ENCODE peak calls at places on chromosomes 11 and 22, in five cellular contexts. D is transverse colon, O is tibial artery, R is OCI-LY7, I is stomach. K is an unnamed sample. For H3K4me1, the result is how much of the 10 kb centered on the place peaks cover.

GRCh38 chr11:2779981-2780849 is 80.4 kb upstream of the KCNQ1OT1 start:
- DNase-seq in R (no peak), D (peak), I (peak), O (peak), K (peak)

GRCh38 chr22:19043111-19044085 is 78.8 kb downstream of the DGCR2 start:
- DNase-seq in R (no peak), I (no peak), O (peak), D (no peak), K (no peak)

GRCh38 chr11:77446911-77447629 is 26.8 kb downstream of the PAK1 start:
- DNase-seq in R (no peak), D (no peak), O (no peak), I (no peak), K (no peak)

GRCh38 chr11:68077617-68078592 is 39.1 kb downstream of the TCIRG1 start:
- DNase-seq in R (no peak), I (peak), O (no peak), D (no peak), K (no peak)

GRCh38 chr11:16000065-16000464 is 356.3 kb downstream of the SOX6 start:
- DNase-seq in O (no peak), R (no peak), I (no peak), D (no peak), K (no peak)

GRCh38 chr11:113796663-113797259 is 17.2 kb downstream of the CLDN25 start:
- DNase-seq in D (no peak), R (peak), I (peak), O (no peak), K (no peak)

GRCh38 chr11:107018274-107018901 is at the start of gene GUCY1A2:
- DNase-seq in O (no peak), I (no peak), D (no peak), R (no peak), K (no peak)

GRCh38 chr11:60763692-60764369 is 7.2 kb downstream of the MS4A15 start:
- DNase-seq in O (peak), I (no peak), R (no peak), D (no peak), K (no peak)

GRCh38 chr11:109960831-109961230 is 132.4 kb upstream of the ZC3H12C start:
- DNase-seq in D (peak), I (no peak), R (no peak), O (no peak), K (no peak)

GRCh38 chr11:1072116-1072820 is 2.4 kb upstream of the MUC2 start:
- DNase-seq in R (no peak), D (no peak), O (peak), I (no peak), K (no peak)

GRCh38 chr11:61959026-61959608 is 8.3 kb downstream of the FTH1 start:
- DNase-seq in R (no peak), O (peak), D (no peak), I (no peak), K (peak)

GRCh38 chr11:68082478-68082877 is 38.7 kb downstream of the CHKA start:
- DNase-seq in D (no peak), O (no peak), R (no peak), I (no peak), K (no peak)

GRCh38 chr11:126416542-126417090 is 61.1 kb downstream of the ST3GAL4 start:
- DNase-seq in O (peak), R (peak), I (peak), D (peak), K (peak)

GRCh38 chr11:6654281-6655019 is 1.2 kb downstream of the DCHS1 start:
- DNase-seq in D (no peak), I (no peak), O (no peak), R (no peak), K (no peak)

GRCh38 chr11:33160147-33160546 is 1.1 kb downstream of the CSTF3 start:
- DNase-seq in O (no peak), R (peak), D (no peak), I (no peak), K (no peak)

GRCh38 chr11:20022363-20023081 is 137.8 kb downstream of the DBX1 start:
- DNase-seq in O (no peak), D (no peak), I (no peak), R (peak), K (no peak)

GRCh38 chr11:129613076-129613475 is 202.6 kb upstream of the TMEM45B start:
- DNase-seq in D (no peak), I (no peak), R (no peak), O (no peak), K (no peak)

GRCh38 chr22:27270818-27271510 is 530.6 kb downstream of the MN1 start:
- DNase-seq in D (no peak), O (no peak), R (no peak), I (no peak), K (no peak)

GRCh38 chr11:76030286-76030685 is 176.0 kb downstream of the WNT11 start:
- DNase-seq in I (no peak), D (no peak), R (no peak), O (no peak), K (no peak)

GRCh38 chr11:134332189-134332631 is 422 bp downstream of the GLB1L2 start:
- DNase-seq in I (no peak), D (peak), R (no peak), O (no peak), K (no peak)

GRCh38 chr11:45924927-45925326 is 2.5 kb downstream of the LARGE2 start:
- DNase-seq in I (no peak), R (no peak), O (peak), D (no peak), K (no peak)

GRCh38 chr11:58576792-58577440 is 1.3 kb upstream of the LPXN start:
- DNase-seq in I (no peak), R (peak), O (no peak), D (no peak), K (no peak)

GRCh38 chr22:30694171-30694637 is 470 bp upstream of the OSBP2 start:
- DNase-seq in I (peak), O (peak), R (no peak), D (peak), K (peak)

GRCh38 chr11:13668957-13669521 is 571 bp downstream of the FAR1 start:
- DNase-seq in D (peak), R (peak), O (no peak), I (peak), K (no peak)

GRCh38 chr11:69337211-69337721 is 43.3 kb downstream of the MYEOV start:
- DNase-seq in I (peak), D (peak), R (peak), O (peak), K (no peak)

GRCh38 chr11:8834379-8834778 is 76.6 kb upstream of the AKIP1 start:
- DNase-seq in I (no peak), R (no peak), O (no peak), D (no peak), K (no peak)

GRCh38 chr11:103958475-103959215 is 77.8 kb upstream of the DDI1 start:
- DNase-seq in O (no peak), D (no peak), I (no peak), R (no peak), K (no peak)

GRCh38 chr22:24822471-24822870 is 16.5 kb downstream of the SGSM1 start:
- DNase-seq in I (peak), O (no peak), R (no peak), D (no peak), K (no peak)

GRCh38 chr11:18798941-18799469 is 7.4 kb upstream of the PTPN5 start:
- DNase-seq in O (no peak), R (no peak), D (no peak), I (no peak), K (no peak)

GRCh38 chr22:24106385-24107381 is 74.6 kb upstream of the SUSD2 start:
- DNase-seq in O (no peak), D (peak), I (no peak), R (peak), K (no peak)

GRCh38 chr11:2825886-2826678 is 59.5 kb downstream of the CDKN1C start:
- DNase-seq in I (no peak), D (peak), R (no peak), O (peak), K (peak)

GRCh38 chr11:128463386-128463829 is 124.0 kb downstream of the ETS1 start:
- DNase-seq in O (no peak), R (no peak), D (no peak), I (no peak), K (no peak)
- H3K4me1 ChIP-seq in O (under half), R (half or more), D (under half), I (under half), K (under half)

DNA sequence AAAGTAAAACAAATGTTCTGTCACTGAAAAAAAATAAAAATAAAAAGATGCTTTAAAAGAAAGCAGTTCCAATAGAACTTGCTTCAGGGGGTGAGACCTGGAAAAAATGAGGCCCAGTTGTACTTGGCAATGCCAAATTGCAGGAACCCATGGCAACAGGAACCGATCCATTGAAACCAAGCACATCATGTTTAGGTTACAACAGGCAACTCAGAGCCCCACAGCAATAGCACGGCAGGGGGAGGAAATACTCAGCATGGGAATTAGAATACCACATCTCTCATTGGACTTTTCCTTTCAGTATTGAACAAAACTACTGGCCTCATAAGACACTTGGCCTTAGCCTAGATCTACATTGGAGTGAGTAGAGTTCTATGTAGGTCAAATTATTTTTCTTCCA is 84.3 kb downstream of the MSANTD4 start:
- DNase-seq in I (no peak), D (no peak), R (no peak), O (no peak), K (no peak)
- H3K27ac ChIP-seq in I (no peak), D (no peak), R (no peak), O (no peak), K (no peak)

GRCh38 chr11:44764583-44764982 is 37.8 kb downstream of the TSPAN18 start:
- DNase-seq in D (no peak), O (peak), I (no peak), R (no peak), K (no peak)
- H3K4me1 ChIP-seq in D (under half), O (half or more), I (under half), R (under half), K (under half)

GRCh38 chr11:12139144-12139881 is 28.9 kb downstream of the MICAL2 start:
- DNase-seq in D (no peak), O (peak), I (no peak), R (no peak), K (no peak)
- H3K27ac ChIP-seq in D (peak), O (peak), I (peak), R (no peak), K (peak)

DNA sequence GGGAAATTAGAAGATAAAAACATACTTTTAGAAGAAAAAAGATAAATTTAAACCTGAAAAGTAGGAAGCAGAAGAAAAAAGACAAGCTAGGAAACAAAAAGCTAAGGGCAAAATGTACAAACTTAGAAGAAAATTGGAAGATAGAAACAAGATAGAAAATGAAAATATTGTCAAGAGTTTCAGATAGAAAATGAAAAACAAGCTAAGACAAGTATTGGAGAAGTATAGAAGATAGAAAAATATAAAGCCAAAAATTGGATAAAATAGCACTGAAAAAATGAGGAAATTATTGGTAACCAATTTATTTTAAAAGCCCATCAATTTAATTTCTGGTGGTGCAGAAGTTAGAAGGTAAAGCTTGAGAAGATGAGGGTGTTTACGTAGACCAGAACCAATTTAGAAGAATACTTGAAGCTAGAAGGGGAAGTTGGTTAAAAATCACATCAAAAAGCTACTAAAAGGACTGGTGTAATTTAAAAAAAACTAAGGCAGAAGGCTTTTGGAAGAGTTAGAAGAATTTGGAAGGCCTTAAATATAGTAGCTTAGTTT is 942 bp downstream of the MALAT1 start:
- DNase-seq in R (no peak), I (no peak), O (no peak), D (no peak), K (no peak)
- H3K4me1 ChIP-seq in R (under half), I (under half), O (under half), D (under half), K (under half)

K was measured in aorta.